ENCODE peak calls at places on chromosomes 5 and 9, in nine cellular contexts. D is IMR-90, V is ovary, A is A549, B is heart left ventricle, I is adrenal gland, G is transverse colon, U is K562, Y is gastrocnemius medialis. K is an unnamed sample.

GRCh38 chr9:87670572-87671264 is 55.2 kb upstream of the CTSL start:
- DNase-seq in B (no peak), I (no peak), G (no peak), V (no peak), U (no peak), D (no peak), Y (no peak), A (no peak), K (peak; percentile 55)

GRCh38 chr9:113523421-113524141 is 60.1 kb downstream of the RGS3 start:
- DNase-seq in U (peak; percentile 23), V (no peak), Y (peak; percentile 28), I (peak; percentile 68), D (no peak), A (no peak), B (peak; percentile 78), G (peak; percentile 81), K (no peak)

GRCh38 chr9:124875501-124875900 is 13.6 kb downstream of the ARPC5L start:
- DNase-seq in G (no peak), A (no peak), B (no peak), U (no peak), D (no peak), Y (no peak), I (no peak), V (no peak), K (no peak)

GRCh38 chr9:114000063-114000454 is 78.0 kb downstream of the AMBP start:
- DNase-seq in B (no peak), D (no peak), I (no peak), G (no peak), A (no peak), U (no peak), V (no peak), Y (no peak), K (peak; percentile 57)

GRCh38 chr9:80874276-80874675 is 815.1 kb downstream of the TLE1 start:
- DNase-seq in G (no peak), Y (no peak), V (no peak), B (no peak), A (no peak), U (no peak), D (peak; percentile 89), I (no peak), K (no peak)

GRCh38 chr5:134249469-134250379 is 23.9 kb upstream of the PPP2CA start:
- DNase-seq in G (peak; percentile 10), A (peak; percentile 45), I (peak; percentile 27), D (peak; percentile 67), U (peak; percentile 46), V (no peak), Y (peak; percentile 6), B (peak; percentile 53), K (no peak)

GRCh38 chr5:66230551-66230950 is 86.5 kb downstream of the SREK1 start:
- DNase-seq in I (no peak), G (no peak), D (no peak), A (no peak), V (no peak), B (no peak), Y (no peak), U (no peak), K (no peak)

GRCh38 chr9:82675102-82675501 is 387.8 kb downstream of the RASEF start:
- DNase-seq in A (no peak), I (no peak), B (no peak), U (no peak), D (no peak), G (no peak), V (no peak), Y (no peak), K (no peak)

GRCh38 chr5:88691945-88692868 is 190.8 kb downstream of the MEF2C start:
- DNase-seq in U (no peak), D (no peak), B (no peak), A (no peak), V (no peak), Y (no peak), I (no peak), G (no peak), K (no peak)

GRCh38 chr9:132878695-132879064 is at the start of gene SPACA9:
- DNase-seq in D (peak; percentile 11), Y (peak; percentile 14), G (peak; percentile 72), A (peak; percentile 63), I (peak; percentile 65), B (peak; percentile 74), V (peak; percentile 76), U (peak; percentile 91), K (peak; percentile 93)

GRCh38 chr9:123353984-123354591 is 1.9 kb upstream of the CRB2 start:
- DNase-seq in A (peak; percentile 71), U (peak; percentile 91), V (peak; percentile 66), Y (peak; percentile 20), G (peak; percentile 71), D (peak; percentile 46), I (peak; percentile 67), B (peak; percentile 49), K (no peak)

GRCh38 chr9:125985998-125986655 is 239.0 kb downstream of the PBX3 start:
- DNase-seq in D (no peak), A (no peak), U (no peak), V (no peak), I (no peak), G (peak; percentile 4), B (no peak), Y (no peak), K (no peak)

GRCh38 chr5:5353681-5354080 is 68.8 kb upstream of the ICE1 start:
- DNase-seq in Y (no peak), G (no peak), D (no peak), A (no peak), I (no peak), V (no peak), B (no peak), U (no peak), K (no peak)

GRCh38 chr5:124665035-124665434 is 81.4 kb downstream of the ZNF608 start:
- DNase-seq in B (no peak), G (no peak), U (no peak), D (no peak), V (no peak), A (no peak), I (no peak), Y (no peak), K (no peak)

GRCh38 chr5:124662261-124662781 is 84.1 kb downstream of the ZNF608 start:
- DNase-seq in V (no peak), A (peak; percentile 81), I (no peak), B (no peak), Y (no peak), G (peak; percentile 47), U (peak; percentile 23), D (no peak), K (no peak)

GRCh38 chr5:124663101-124663506 is 83.3 kb downstream of the ZNF608 start:
- DNase-seq in G (no peak), B (no peak), V (no peak), U (no peak), Y (no peak), A (no peak), I (no peak), D (no peak), K (no peak)

GRCh38 chr5:124665625-124666024 is 80.8 kb downstream of the ZNF608 start:
- DNase-seq in I (no peak), D (no peak), B (no peak), U (no peak), G (no peak), A (no peak), Y (no peak), V (no peak), K (no peak)

GRCh38 chr5:124664287-124664686 is 82.2 kb downstream of the ZNF608 start:
- DNase-seq in B (no peak), A (no peak), D (no peak), Y (no peak), U (no peak), V (no peak), I (no peak), G (no peak), K (no peak)
- TF ChIP-seq CTCF in B (no peak), A (no peak), D (no peak), Y (no peak), U (no peak), V (no peak), I (no peak), G (no peak), K (no peak)

DNA sequence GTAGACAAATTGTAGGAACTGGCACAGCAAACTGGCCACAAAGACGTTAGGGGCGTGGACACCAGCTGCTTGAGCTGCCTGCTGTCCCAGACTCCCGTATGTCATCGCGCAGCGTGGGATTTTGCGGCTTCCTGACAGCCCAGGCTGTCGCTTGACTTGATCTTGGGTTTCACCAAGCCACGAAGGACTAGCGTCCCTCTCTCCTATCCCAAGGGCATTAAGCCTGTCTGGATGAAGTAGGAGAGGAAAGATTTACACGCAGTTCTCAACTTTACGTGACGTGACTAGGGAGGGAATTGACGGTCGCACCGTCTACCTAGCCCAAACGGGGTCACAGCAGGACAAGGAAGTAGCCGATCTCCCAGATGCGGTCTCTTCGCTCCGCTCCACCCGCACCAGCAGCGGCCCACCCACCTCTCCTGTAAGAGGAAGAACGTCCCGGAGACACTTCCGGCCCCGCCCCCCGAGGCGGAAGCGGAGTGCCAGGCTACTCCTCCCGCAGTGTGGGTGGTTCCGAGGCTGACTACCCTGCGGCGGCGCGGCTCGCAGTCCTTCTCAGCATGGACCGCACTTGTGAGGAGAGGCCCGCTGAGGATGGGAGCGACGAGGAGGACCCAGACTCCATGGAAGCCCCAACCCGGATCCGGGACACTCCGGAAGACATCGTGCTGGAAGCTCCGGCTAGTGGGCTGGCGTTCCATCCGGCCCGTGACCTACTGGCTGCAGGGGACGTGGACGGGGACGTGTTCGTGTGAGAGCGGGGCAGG is at the start of gene WDR55:
- DNase-seq in G (peak; percentile 98), B (peak; percentile 98), Y (peak; percentile 94), A (peak; percentile 94), V (peak; percentile 93), U (peak; percentile 92), I (peak; percentile 97), D (peak; percentile 88), K (peak; percentile 97)
- TF ChIP-seq POLR2A in G (peak; percentile 93), B (peak; percentile 80), Y (peak; percentile 84), A (peak; percentile 95), V (peak; percentile 56), U (peak; percentile 92), I (peak; percentile 77), D (peak; percentile 91), K (peak; percentile 48)

DNA sequence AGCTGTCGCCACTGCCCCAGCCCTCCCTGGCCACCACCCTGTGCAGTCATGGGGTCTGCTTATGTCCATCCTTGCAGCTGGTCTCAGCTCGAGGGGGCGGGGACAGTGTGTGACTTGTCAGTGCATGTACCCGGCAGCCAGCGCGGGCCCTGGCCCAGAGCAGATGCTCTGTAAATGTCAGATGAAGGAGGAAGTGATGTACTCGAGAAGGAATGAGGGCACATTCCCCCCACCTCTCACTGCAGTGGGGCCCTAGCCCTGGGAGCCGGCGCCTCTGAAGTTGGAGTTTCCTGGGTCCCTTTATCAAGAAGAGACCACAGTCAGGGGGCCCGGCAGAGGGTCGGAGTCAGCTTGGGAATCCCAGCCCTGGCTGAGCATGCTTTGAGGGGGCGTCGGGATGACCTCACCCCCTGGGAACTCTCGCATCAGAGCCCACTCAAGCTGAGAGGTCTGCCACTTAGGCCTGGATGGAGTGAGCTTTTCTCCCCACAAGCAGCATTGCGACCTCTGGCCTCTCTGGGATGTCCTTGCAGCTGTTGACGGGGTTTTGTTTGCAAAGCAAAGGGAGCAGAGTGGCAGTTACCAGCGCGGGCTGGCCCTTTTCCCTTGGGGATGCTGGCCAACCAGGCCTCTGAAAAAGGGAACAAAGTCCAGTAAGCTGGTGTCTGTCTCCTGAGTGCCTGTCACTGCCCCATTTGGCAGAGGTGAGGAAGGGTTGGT is 19.0 kb downstream of the NEURL1B start:
- DNase-seq in V (peak; percentile 86), A (peak; percentile 45), I (peak; percentile 84), D (peak; percentile 94), B (peak; percentile 98), Y (peak; percentile 47), U (no peak), G (peak; percentile 83), K (peak; percentile 98)
- TF ChIP-seq CTCF in V (no peak), A (no peak), I (no peak), D (peak; percentile 11), B (peak; percentile 33), Y (no peak), U (no peak), G (no peak), K (peak; percentile 11)

GRCh38 chr5:131634996-131635754 is at the start of gene RAPGEF6:
- DNase-seq in G (peak; percentile 98), U (peak; percentile 90), A (peak; percentile 100), I (peak; percentile 99), D (peak; percentile 100), B (peak; percentile 99), Y (peak; percentile 99), V (peak; percentile 98), K (peak; percentile 99)
- TF ChIP-seq POLR2A in G (peak; percentile 88), U (peak; percentile 93), A (peak; percentile 81), I (peak; percentile 96), D (peak; percentile 87), B (peak; percentile 66), Y (peak; percentile 87), V (peak; percentile 61), K (peak; percentile 57)

K was measured in esophagus muscularis mucosa.